ENCODE peak calls at places on chromosomes 7 and 10, in six cellular contexts. P is colonic mucosa, J is cardiac fibroblast, U is AG04450, S is fibroblast of the aortic adventitia, C is cardiac muscle cell. N is an unnamed sample.

GRCh38 chr10:93150289-93150688 is 76.6 kb downstream of the CYP26A1 start:
- DNase-seq in C (no peak), P (no peak), S (no peak), J (no peak), U (no peak), N (no peak)

GRCh38 chr7:16708980-16709379 is 44.6 kb upstream of the TSPAN13 start:
- DNase-seq in S (peak; percentile 88), C (no peak), J (peak; percentile 81), P (no peak), U (peak; percentile 73), N (peak; percentile 96)

GRCh38 chr10:101272229-101272868 is 43.1 kb upstream of the LBX1 start:
- DNase-seq in U (peak; percentile 21), P (peak; percentile 60), C (peak; percentile 78), J (peak; percentile 71), S (peak; percentile 68), N (peak; percentile 76)

GRCh38 chr10:17141504-17142229 is 12.1 kb upstream of the CUBN start:
- DNase-seq in S (no peak), U (no peak), J (no peak), C (no peak), P (no peak), N (no peak)

GRCh38 chr10:28217848-28218247 is 85.0 kb downstream of the MPP7 start:
- DNase-seq in C (no peak), J (peak; percentile 50), S (peak; percentile 17), U (peak; percentile 77), P (no peak), N (peak; percentile 74)

GRCh38 chr7:130441408-130441854 is 615 bp upstream of the CEP41 start:
- DNase-seq in S (no peak), C (peak; percentile 10), P (no peak), J (no peak), U (no peak), N (peak; percentile 26)

GRCh38 chr7:80440908-80441307 is 71.0 kb downstream of the GNAT3 start:
- DNase-seq in J (peak; percentile 53), P (no peak), C (no peak), U (no peak), S (peak; percentile 70), N (peak; percentile 53)

GRCh38 chr7:159075563-159076238 is 69.0 kb downstream of the VIPR2 start:
- DNase-seq in S (no peak), U (no peak), C (no peak), J (no peak), P (peak; percentile 13), N (no peak)

GRCh38 chr7:39510738-39511372 is 55.3 kb upstream of the YAE1 start:
- DNase-seq in J (no peak), S (peak; percentile 38), P (no peak), U (no peak), C (no peak), N (peak; percentile 48)

GRCh38 chr7:7099584-7100014 is 82.7 kb upstream of the C1GALT1 start:
- DNase-seq in P (peak; percentile 51), U (peak; percentile 69), J (peak; percentile 97), S (peak; percentile 96), C (peak; percentile 90), N (peak; percentile 97)

GRCh38 chr10:119270893-119271361 is 63.6 kb downstream of the GRK5 start:
- DNase-seq in J (peak; percentile 94), P (peak; percentile 83), C (no peak), U (no peak), S (peak; percentile 97), N (peak; percentile 58)

GRCh38 chr10:24012249-24012803 is 196.6 kb upstream of the KIAA1217 start:
- DNase-seq in P (no peak), C (no peak), J (no peak), U (no peak), S (no peak), N (no peak)

GRCh38 chr10:77774940-77775391 is 137.4 kb upstream of the KCNMA1 start:
- DNase-seq in P (no peak), U (peak; percentile 20), J (no peak), S (peak; percentile 13), C (no peak), N (peak; percentile 69)

GRCh38 chr10:91589015-91589655 is 43.7 kb downstream of the PPP1R3C start:
- DNase-seq in J (peak; percentile 83), P (no peak), C (peak; percentile 93), S (peak; percentile 89), U (no peak), N (no peak)

GRCh38 chr7:117083648-117084047 is 130.3 kb downstream of the ST7 start:
- DNase-seq in P (no peak), S (no peak), C (no peak), J (no peak), U (no peak), N (no peak)

GRCh38 chr10:78327778-78328591 is 294.3 kb downstream of the RPS24 start:
- DNase-seq in C (no peak), J (no peak), S (no peak), U (no peak), P (no peak), N (no peak)

DNA sequence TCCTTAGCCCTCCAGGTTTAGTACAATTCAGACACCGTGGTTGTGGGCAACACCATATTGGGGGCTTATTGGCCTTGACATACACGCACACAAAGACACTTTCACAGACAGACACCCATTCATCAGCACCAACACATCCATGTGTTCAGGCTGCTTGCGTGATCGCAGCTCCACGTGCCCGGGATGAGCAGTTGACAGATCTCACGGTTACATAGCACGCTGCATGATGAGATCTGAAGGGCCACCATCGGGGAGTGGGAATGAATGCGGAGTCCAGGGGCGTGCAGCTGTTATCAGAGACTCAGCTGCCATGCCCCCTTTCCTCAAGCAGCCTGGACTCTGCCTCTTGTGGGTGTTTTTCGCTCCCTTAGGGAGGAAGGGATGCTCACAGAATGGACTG is 285.2 kb downstream of the USP6NL start:
- DNase-seq in U (no peak), C (no peak), J (no peak), S (no peak), P (no peak), N (no peak)
- H3K4me3 ChIP-seq in U (no peak overlapping the region), C (no peak overlapping the region), J (no peak overlapping the region), S (no peak overlapping the region), P (no peak overlapping the region), N (no peak overlapping the region)

DNA sequence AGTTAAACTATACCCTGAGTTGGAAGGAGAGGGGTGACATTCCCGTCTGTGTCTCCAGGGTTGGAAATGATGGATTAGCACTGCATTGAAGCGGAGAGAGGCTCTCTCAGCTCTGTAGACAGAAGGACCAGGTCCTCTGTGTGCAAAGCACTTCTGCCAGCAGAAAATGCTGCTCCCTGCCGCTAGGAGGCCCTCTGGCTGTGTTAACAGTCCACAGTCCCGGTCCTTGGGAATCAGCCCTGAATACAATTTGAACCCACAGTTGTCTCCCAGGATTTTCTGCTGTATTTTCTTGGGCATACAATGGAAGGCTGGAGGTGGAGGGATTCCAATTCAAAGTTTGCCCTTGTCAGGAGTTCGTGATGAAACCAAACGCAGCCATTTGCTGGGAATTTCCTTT is 205.1 kb downstream of the GLRX3 start:
- DNase-seq in J (no peak), P (no peak), U (no peak), C (peak; percentile 41), S (no peak), N (no peak)
- TF ChIP-seq CTCF in J (peak; percentile 7), P (no peak), U (no peak), C (no peak), S (no peak), N (peak; percentile 21)

GRCh38 chr10:97542169-97543024 is 30.2 kb upstream of the ANKRD2 start:
- DNase-seq in P (peak; percentile 54), J (peak; percentile 98), C (no peak), S (peak; percentile 97), U (peak; percentile 81), N (peak; percentile 89)
- H3K4me3 ChIP-seq in P (no peak overlapping the region), J (no peak overlapping the region), C (no peak overlapping the region), S (peak overlapping the region; percentile 33), U (no peak overlapping the region), N (no peak overlapping the region)

GRCh38 chr7:36034020-36034419 is 119.0 kb upstream of the EEPD1 start:
- DNase-seq in C (no peak), J (no peak), U (no peak), P (no peak), S (no peak), N (no peak)

GRCh38 chr7:36029311-36029710 is 123.7 kb upstream of the EEPD1 start:
- DNase-seq in S (no peak), J (no peak), P (no peak), U (no peak), C (no peak), N (no peak)

GRCh38 chr7:36032362-36032818 is 120.7 kb upstream of the EEPD1 start:
- DNase-seq in S (peak; percentile 31), C (no peak), J (no peak), P (no peak), U (no peak), N (peak; percentile 29)

GRCh38 chr7:36029846-36030510 is 123.1 kb upstream of the EEPD1 start:
- DNase-seq in J (no peak), U (no peak), S (no peak), P (no peak), C (no peak), N (no peak)
- TF ChIP-seq CTCF in J (no peak), U (no peak), S (no peak), P (no peak), C (no peak), N (no peak)

GRCh38 chr7:30269398-30269964 is 14.9 kb upstream of the ZNRF2 start:
- DNase-seq in S (no peak), C (no peak), U (no peak), P (no peak), J (no peak), N (no peak)
- H3K4me3 ChIP-seq in S (no peak overlapping the region), C (no peak overlapping the region), U (no peak overlapping the region), P (no peak overlapping the region), J (no peak overlapping the region), N (no peak overlapping the region)

GRCh38 chr10:75910032-75910431 is 478.6 kb downstream of the LRMDA start:
- DNase-seq in C (no peak), S (peak; percentile 76), J (peak; percentile 65), U (no peak), P (no peak), N (peak; percentile 65)
- TF ChIP-seq CTCF in C (peak; percentile 60), S (peak; percentile 65), J (peak; percentile 51), U (peak; percentile 56), P (peak; percentile 21), N (peak; percentile 60)

N was measured in choroid plexus epithelial cell.